ENCODE peak calls at places on chromosome 16, in nine cellular contexts. B is ascending aorta, X is gastrocnemius medialis, Y is thyroid gland, T is left lung, E is lower lobe of right lung, R is sigmoid colon, H is fibroblast of lung, P is psoas muscle. C is an unnamed sample.

GRCh38 chr16:21084631-21085235 is 65.9 kb downstream of the DNAH3 start:
- DNase-seq in R (no peak), H (no peak), T (no peak), B (no peak), P (no peak), E (no peak), X (no peak), Y (no peak), C (no peak)

GRCh38 chr16:50234771-50235556 is 31.4 kb upstream of the ADCY7 start:
- DNase-seq in Y (no peak), E (no peak), B (no peak), H (no peak), T (no peak), X (no peak), P (no peak), R (no peak), C (no peak)

GRCh38 chr16:80324371-80324770 is 216.4 kb upstream of the DYNLRB2 start:
- DNase-seq in R (no peak), B (no peak), H (no peak), T (no peak), Y (no peak), X (no peak), P (no peak), E (no peak), C (no peak)

GRCh38 chr16:66081967-66082366 is 284.5 kb upstream of the CDH5 start:
- DNase-seq in H (peak; percentile 50), B (no peak), E (no peak), P (no peak), T (no peak), R (no peak), X (no peak), Y (no peak), C (no peak)

GRCh38 chr16:87414251-87414680 is 22.1 kb downstream of the MAP1LC3B start:
- DNase-seq in R (peak; percentile 60), H (no peak), P (no peak), X (no peak), T (peak; percentile 71), Y (no peak), E (no peak), B (no peak), C (no peak)

GRCh38 chr16:88303890-88304819 is 78.6 kb upstream of the ZNF469 start:
- DNase-seq in P (peak; percentile 58), T (peak; percentile 73), H (peak; percentile 95), E (no peak), Y (no peak), X (no peak), R (peak; percentile 78), B (no peak), C (no peak)

GRCh38 chr16:27795992-27796614 is 246.2 kb downstream of the KATNIP start:
- DNase-seq in T (no peak), H (peak; percentile 40), X (no peak), R (no peak), Y (peak; percentile 72), B (no peak), P (no peak), E (peak; percentile 55), C (no peak)

GRCh38 chr16:89983550-89983949 is 35.0 kb downstream of the DEF8 start:
- DNase-seq in P (no peak), X (no peak), B (no peak), E (no peak), T (peak; percentile 39), Y (no peak), H (no peak), R (no peak), C (no peak)

GRCh38 chr16:68296291-68296690 is 14.5 kb downstream of the SLC7A6OS start:
- DNase-seq in P (no peak), T (no peak), B (no peak), Y (no peak), E (no peak), X (no peak), R (no peak), H (no peak), C (no peak)

GRCh38 chr16:21159281-21159951 is 942 bp downstream of the LDAF1 start:
- DNase-seq in X (peak; percentile 10), H (peak; percentile 10), Y (peak; percentile 80), P (peak; percentile 48), T (peak; percentile 87), E (peak; percentile 81), B (no peak), R (peak; percentile 75), C (no peak)

GRCh38 chr16:11688520-11688886 is 20.2 kb downstream of the SNN start:
- DNase-seq in E (no peak), R (no peak), P (no peak), T (no peak), H (no peak), B (no peak), X (no peak), Y (no peak), C (no peak)

GRCh38 chr16:21314339-21314738 is 36.2 kb upstream of the CRYM start:
- DNase-seq in Y (no peak), P (no peak), X (no peak), R (no peak), H (no peak), B (no peak), E (no peak), T (no peak), C (no peak)

GRCh38 chr16:72677662-72678447 is 370.1 kb downstream of the ZFHX3 start:
- DNase-seq in E (no peak), T (no peak), H (peak; percentile 74), B (no peak), X (no peak), Y (no peak), P (no peak), R (no peak), C (no peak)

GRCh38 chr16:70529051-70529777 is 5.6 kb downstream of the SF3B3 start:
- DNase-seq in R (no peak), X (no peak), H (peak; percentile 79), E (no peak), Y (no peak), P (no peak), B (no peak), T (no peak), C (no peak)

GRCh38 chr16:70523013-70523620 is at the start of gene COG4:
- DNase-seq in H (peak; percentile 87), B (peak; percentile 91), R (peak; percentile 92), X (peak; percentile 81), P (peak; percentile 89), E (peak; percentile 92), T (peak; percentile 95), Y (peak; percentile 87), C (peak; percentile 87)

GRCh38 chr16:70523621-70524405 is at the start of gene SF3B3:
- DNase-seq in H (no peak), X (peak; percentile 45), P (peak; percentile 72), R (peak; percentile 75), E (peak; percentile 77), T (peak; percentile 86), Y (peak; percentile 76), B (peak; percentile 82), C (peak; percentile 66)

GRCh38 chr16:70527315-70527996 is 3.8 kb downstream of the SF3B3 start:
- DNase-seq in H (no peak), E (no peak), T (no peak), P (no peak), X (no peak), B (no peak), R (no peak), Y (no peak), C (no peak)

GRCh38 chr16:70526403-70526802 is 2.8 kb downstream of the SF3B3 start:
- DNase-seq in R (no peak), B (no peak), Y (no peak), P (no peak), H (peak; percentile 37), E (no peak), T (no peak), X (no peak), C (no peak)
- H3K4me3 ChIP-seq in R (no peak overlapping the region), B (no peak overlapping the region), Y (no peak overlapping the region), P (peak overlapping the region; percentile 9), H (peak overlapping the region; percentile 55), E (no peak overlapping the region), T (no peak overlapping the region), X (no peak overlapping the region), C (no peak overlapping the region)

GRCh38 chr16:85557976-85558589 is 55.0 kb upstream of the GSE1 start:
- DNase-seq in P (no peak), X (peak; percentile 72), T (peak; percentile 43), R (no peak), H (no peak), B (no peak), Y (peak; percentile 79), E (no peak), C (no peak)
- H3K4me1 ChIP-seq in P (peaks cover 31% of the 10 kb centered on the region), X (peaks cover 47% of the 10 kb centered on the region), T (peaks cover 19% of the 10 kb centered on the region), R (no peaks in the 10 kb centered on the region), H (peaks cover under 1% of the 10 kb centered on the region), B (peaks cover 13% of the 10 kb centered on the region), Y (peaks cover 62% of the 10 kb centered on the region), E (peaks cover 60% of the 10 kb centered on the region), C (no peaks in the 10 kb centered on the region)

DNA sequence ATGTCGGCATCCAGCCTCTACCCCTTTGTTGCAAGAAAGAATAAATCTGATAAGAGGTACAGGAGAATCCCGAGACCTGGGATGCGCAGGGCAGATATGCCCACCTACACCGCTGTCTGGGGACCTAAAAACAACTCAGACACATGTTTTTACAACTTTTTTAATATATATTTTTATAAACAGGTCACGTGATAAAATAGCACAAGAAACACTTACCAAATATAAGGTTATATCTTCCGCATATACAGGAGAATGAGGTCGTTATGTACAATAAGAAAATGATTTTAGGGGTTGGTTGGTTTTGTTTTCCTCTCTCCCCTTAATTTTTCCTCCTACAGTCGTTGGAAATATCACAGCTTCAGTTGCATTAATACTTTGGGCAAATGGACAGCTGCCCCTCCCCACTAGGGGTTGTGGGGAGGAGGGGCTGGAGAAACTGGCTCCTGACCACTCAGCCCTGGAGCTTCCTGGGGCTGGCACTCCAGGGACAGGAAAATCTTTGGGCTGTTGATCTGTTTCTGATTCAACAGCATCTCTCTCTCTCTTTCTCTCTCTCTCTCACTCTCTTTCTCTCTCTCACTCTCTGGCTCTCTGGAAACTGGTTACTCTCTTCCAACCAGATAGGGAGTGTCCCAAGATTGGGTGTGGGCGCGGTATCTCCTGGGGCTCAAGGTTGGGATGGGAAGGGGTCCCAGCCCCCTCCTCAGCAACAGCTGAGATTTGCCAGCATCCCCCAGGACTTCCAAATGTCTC is 2.3 kb upstream of the WDR24 start:
- DNase-seq in H (no peak), E (no peak), B (no peak), P (no peak), R (no peak), Y (no peak), X (no peak), T (no peak), C (no peak)
- H3K27me3 ChIP-seq in H (peaks cover 21% of the 10 kb centered on the region), E (peaks cover 51% of the 10 kb centered on the region), B (peaks cover 28% of the 10 kb centered on the region), P (peaks cover 56% of the 10 kb centered on the region), R (peaks cover 61% of the 10 kb centered on the region), Y (no peaks in the 10 kb centered on the region), X (peaks cover 46% of the 10 kb centered on the region), T (peaks cover 44% of the 10 kb centered on the region), C (no peaks in the 10 kb centered on the region)

DNA sequence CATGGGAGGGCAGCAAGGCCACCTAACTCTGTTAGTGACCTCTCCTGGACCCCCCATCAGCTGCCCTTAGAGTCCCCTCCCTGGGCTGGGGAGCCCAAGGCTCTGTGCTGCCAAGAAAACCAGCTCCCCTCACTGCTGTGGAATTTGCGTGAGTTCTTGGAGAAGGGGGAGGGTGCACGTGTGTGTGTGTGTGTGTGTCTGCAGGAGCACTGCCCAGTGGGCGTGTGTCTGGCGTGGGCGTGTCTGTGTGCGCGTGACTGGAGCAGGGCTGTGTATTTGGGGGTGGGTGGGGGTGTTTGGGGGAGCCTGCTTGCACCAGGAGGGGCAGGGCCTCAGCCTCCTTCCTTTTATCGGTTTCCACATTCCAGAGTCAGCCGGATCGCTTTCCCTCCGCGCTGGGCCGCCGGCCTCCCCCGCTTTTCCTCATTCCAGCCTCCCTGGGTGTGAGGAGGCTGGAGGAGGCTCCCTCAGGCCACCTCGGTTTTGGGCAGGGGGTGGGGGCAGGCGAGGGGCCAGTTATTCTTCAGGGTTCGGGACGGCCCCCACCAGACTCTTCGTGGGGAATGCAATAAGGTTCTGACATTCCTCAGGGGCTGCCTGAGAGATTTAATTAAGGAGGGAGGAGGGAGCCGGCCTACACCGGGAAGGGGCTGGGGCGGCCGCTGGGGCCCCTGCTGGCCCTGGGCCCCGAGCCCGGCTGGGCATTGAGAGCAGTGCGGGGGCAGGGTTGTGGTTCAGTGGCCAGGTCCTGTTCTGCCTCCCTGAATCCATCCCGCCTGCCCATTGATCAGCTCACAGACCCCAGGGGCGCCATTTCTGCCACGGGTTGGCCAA is 2.5 kb downstream of the VASN start:
- DNase-seq in P (peak; percentile 81), B (peak; percentile 94), T (no peak), R (peak; percentile 95), Y (peak; percentile 91), H (peak; percentile 95), E (peak; percentile 79), X (peak; percentile 41), C (peak; percentile 69)
- H3K4me3 ChIP-seq in P (peak overlapping the region; percentile 67), B (peak overlapping the region; percentile 64), T (peak overlapping the region; percentile 60), R (peak overlapping the region; percentile 72), Y (peak overlapping the region; percentile 55), H (peak overlapping the region; percentile 84), E (peak overlapping the region; percentile 74), X (peak overlapping the region; percentile 65), C (peak overlapping the region; percentile 94)